ENCODE peak calls at places on chromosomes 6 and 20, in six cellular contexts. J is adrenal gland, G is NB4, P is HepG2, E is heart left ventricle, F is suprapubic skin. K is an unnamed sample.

GRCh38 chr20:15927893-15928650 is 645.2 kb downstream of the KIF16B start:
- DNase-seq in G (no peak), E (no peak), P (no peak), J (no peak), F (no peak), K (no peak)

GRCh38 chr20:38200646-38201045 is 35.6 kb upstream of the TGM2 start:
- DNase-seq in P (no peak), F (no peak), J (no peak), G (no peak), E (no peak), K (no peak)

GRCh38 chr6:104325341-104326172 is 534.2 kb downstream of the HACE1 start:
- DNase-seq in E (no peak), G (peak; percentile 64), F (no peak), J (peak; percentile 8), P (no peak), K (no peak)

GRCh38 chr20:51760905-51761544 is 7.2 kb downstream of the ATP9A start:
- DNase-seq in J (no peak), P (peak; percentile 100), G (no peak), E (no peak), F (no peak), K (no peak)

GRCh38 chr6:22250486-22250885 is 46.4 kb downstream of the PRL start:
- DNase-seq in F (no peak), G (no peak), P (no peak), J (no peak), E (no peak), K (no peak)

GRCh38 chr6:45717715-45718114 is 297.9 kb downstream of the CLIC5 start:
- DNase-seq in J (no peak), P (no peak), G (no peak), E (no peak), F (no peak), K (no peak)

GRCh38 chr20:53617791-53618489 is 24.3 kb upstream of the ZNF217 start:
- DNase-seq in J (no peak), F (peak; percentile 19), E (no peak), P (no peak), G (no peak), K (no peak)

GRCh38 chr6:140538926-140539325 is 1164.5 kb upstream of the CITED2 start:
- DNase-seq in E (no peak), P (no peak), J (no peak), G (no peak), F (no peak), K (no peak)

GRCh38 chr6:48567016-48567415 is 456.0 kb upstream of the PTCHD4 start:
- DNase-seq in F (no peak), G (no peak), J (no peak), E (no peak), P (no peak), K (no peak)

GRCh38 chr6:76275746-76276145 is 203.3 kb upstream of the IMPG1 start:
- DNase-seq in G (peak; percentile 21), J (no peak), P (no peak), E (no peak), F (no peak), K (no peak)

GRCh38 chr6:46490425-46491200 is 636 bp downstream of the RCAN2 start:
- DNase-seq in G (no peak), E (peak; percentile 57), J (peak; percentile 41), F (peak; percentile 62), P (no peak), K (peak; percentile 69)

GRCh38 chr6:7285416-7285815 is 27.6 kb downstream of the SSR1 start:
- DNase-seq in J (no peak), E (no peak), P (no peak), F (no peak), G (no peak), K (no peak)

GRCh38 chr6:25745836-25746235 is 8.7 kb upstream of the SLC17A4 start:
- DNase-seq in P (no peak), G (no peak), F (no peak), E (no peak), J (no peak), K (no peak)

GRCh38 chr20:32354592-32355416 is 3.3 kb upstream of the ASXL1 start:
- DNase-seq in J (peak; percentile 75), G (peak; percentile 52), P (peak; percentile 93), E (no peak), F (no peak), K (no peak)

GRCh38 chr20:52590100-52590499 is 382.1 kb upstream of the TSHZ2 start:
- DNase-seq in G (no peak), P (no peak), F (no peak), E (no peak), J (peak; percentile 4), K (no peak)

GRCh38 chr6:132202569-132202968 is 198.7 kb downstream of the MOXD1 start:
- DNase-seq in G (no peak), F (no peak), J (no peak), P (no peak), E (peak; percentile 39), K (no peak)

GRCh38 chr6:4320860-4321259 is 185.5 kb upstream of the ECI2 start:
- DNase-seq in E (no peak), J (no peak), P (no peak), G (no peak), F (no peak), K (no peak)

GRCh38 chr6:21101694-21102093 is 491.9 kb upstream of the SOX4 start:
- DNase-seq in E (no peak), F (no peak), P (no peak), J (no peak), G (no peak), K (no peak)

GRCh38 chr6:54085526-54085925 is 25.7 kb upstream of the MLIP start:
- DNase-seq in G (no peak), E (peak; percentile 45), J (peak; percentile 64), P (no peak), F (no peak), K (peak; percentile 75)

GRCh38 chr6:119895626-119896025 is 546.1 kb upstream of the MAN1A1 start:
- DNase-seq in G (no peak), J (no peak), F (no peak), E (no peak), P (no peak), K (no peak)

GRCh38 chr6:74103417-74103816 is 407.4 kb downstream of the CD109 start:
- DNase-seq in G (no peak), P (no peak), E (no peak), F (no peak), J (no peak), K (no peak)

GRCh38 chr20:50066161-50066834 is 46.7 kb downstream of the UBE2V1 start:
- DNase-seq in G (no peak), E (no peak), F (no peak), P (no peak), J (no peak), K (no peak)

DNA sequence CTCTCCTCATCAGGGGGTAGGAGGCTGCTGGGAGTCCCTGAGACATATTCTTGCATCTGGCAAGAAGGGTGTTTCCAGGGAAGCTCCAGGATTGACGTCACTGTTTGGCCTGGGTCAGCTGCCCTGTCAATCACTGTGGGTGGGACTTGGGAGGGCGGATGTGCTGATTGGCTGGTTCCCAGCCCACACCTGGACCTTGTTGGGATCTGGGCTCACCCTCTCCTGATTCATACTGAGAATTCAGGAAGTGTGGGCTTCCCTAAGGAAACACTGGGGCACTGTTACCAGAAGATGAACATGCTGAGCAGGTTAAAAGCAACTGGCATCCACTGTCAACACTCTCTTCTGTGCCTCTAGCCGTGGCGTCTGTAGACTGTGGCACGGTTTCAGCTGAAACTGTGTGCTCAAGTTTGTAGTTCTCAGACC is 36.5 kb downstream of the CDH26 start:
- DNase-seq in G (no peak), P (no peak), J (no peak), E (peak; percentile 66), F (no peak), K (no peak)
- TF ChIP-seq POLR2A in G (no peak), P (no peak), J (no peak), E (no peak), F (no peak), K (no peak)

DNA sequence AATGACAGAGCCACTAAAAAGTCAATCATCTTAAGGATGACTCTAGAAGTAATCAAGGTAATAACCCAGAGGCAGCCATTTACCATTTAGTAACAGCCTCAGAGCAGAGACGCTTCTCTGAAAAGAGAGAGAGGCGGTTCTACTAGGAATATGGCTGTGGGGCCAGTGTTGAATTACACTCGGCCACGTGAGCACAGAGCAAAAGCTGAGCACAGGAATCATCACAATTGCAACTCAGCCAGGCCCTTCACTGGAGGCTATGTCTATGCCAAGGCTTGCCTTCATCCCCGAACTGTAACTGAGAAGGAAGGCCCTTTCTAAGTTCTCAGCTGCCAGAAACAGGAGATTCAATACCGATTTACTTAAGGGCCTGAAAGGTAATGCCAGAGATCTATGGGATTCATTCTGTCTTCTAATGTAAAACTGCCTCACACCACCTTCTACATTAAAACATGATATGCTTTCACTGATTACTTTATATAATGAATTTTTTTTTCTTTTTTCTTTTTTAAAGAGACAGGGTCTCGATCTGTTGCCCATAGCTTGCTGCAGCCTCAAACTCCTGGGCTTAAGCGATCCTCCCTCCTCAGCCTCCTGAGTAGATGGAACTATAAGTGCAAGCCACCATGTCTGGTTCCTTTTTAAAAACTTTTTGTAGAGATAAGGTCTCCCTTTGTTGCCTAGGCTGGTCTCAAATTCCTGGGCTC is 67.6 kb downstream of the NUDT3 start:
- DNase-seq in P (no peak), E (peak; percentile 64), F (no peak), G (no peak), J (peak; percentile 72), K (peak; percentile 91)
- TF ChIP-seq POLR2A in P (no peak), E (no peak), F (no peak), G (no peak), J (no peak), K (no peak)

GRCh38 chr6:53065266-53066058 is at the start of gene FBXO9:
- DNase-seq in G (peak; percentile 78), P (peak; percentile 58), J (peak; percentile 53), E (peak; percentile 74), F (peak; percentile 84), K (peak; percentile 43)
- TF ChIP-seq POLR2A in G (peak; percentile 73), P (no peak), J (peak; percentile 9), E (no peak), F (peak; percentile 18), K (peak; percentile 67)

DNA sequence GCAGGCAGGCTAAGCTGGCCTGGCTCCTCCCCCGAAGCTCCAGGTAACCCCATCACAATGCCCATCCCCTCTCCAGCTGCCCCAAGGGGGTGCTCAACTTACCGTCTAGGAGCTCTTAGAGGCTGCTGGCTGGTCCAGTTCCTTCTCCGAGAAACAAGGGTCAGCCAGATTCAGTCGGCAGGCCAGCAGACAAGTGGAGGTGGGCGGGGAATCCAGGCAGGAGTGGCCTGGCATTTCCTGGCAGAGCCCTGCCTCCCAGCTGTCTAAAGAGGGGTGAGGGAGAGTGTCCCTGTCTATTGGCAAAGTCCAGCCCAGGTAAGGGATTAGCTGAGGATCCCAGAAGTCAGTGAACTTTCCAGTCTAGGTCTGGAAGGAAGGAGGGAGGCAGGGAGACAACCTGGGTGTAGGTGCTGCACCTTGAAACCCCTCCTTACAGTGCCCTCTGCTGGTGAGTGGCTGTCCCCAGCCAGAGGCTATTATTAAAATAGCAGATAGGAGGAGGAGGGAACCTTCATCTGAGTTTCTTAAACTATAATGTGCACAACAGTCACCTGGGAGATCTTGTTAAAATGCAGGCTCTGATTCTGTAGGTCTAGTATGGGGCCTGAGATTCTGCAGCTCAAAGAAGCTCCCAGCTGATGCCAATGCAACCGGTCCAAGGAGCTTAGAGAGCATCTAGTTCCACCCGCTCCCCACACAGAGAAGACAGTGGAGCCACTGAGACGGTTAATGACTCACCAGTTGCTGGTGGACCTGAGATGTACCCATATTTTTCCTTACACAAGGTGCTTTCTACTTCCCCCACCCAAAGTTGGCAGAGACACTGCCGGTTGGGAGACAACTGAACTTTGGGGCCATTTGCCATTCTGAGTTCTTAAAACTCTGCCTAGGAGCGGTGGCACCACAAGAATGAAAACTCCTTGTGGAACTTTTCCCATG is at the start of gene UNC5CL:
- DNase-seq in F (peak; percentile 46), P (peak; percentile 45), J (peak; percentile 52), E (no peak), G (peak; percentile 42), K (no peak)
- TF ChIP-seq POLR2A in F (no peak), P (no peak), J (no peak), E (no peak), G (no peak), K (no peak)